ENCODE peak calls at places on chromosomes 5 and 9, in nine cellular contexts. A is cardiac muscle cell, O is heart left ventricle, U is sigmoid colon, L is IMR-90, D is astrocyte, J is HepG2, Q is PC-3, E is OCI-LY7. C is an unnamed sample.

GRCh38 chr5:57478826-57479225 is 3.8 kb downstream of the ACTBL2 start:
- DNase-seq in A (no peak), O (no peak), U (no peak), L (no peak), D (no peak), J (no peak), Q (no peak), E (no peak), C (no peak)

GRCh38 chr5:147427784-147428401 is 82.0 kb downstream of the DPYSL3 start:
- DNase-seq in A (no peak), O (no peak), U (no peak), L (peak), D (peak), J (no peak), Q (no peak), E (no peak), C (no peak)

GRCh38 chr9:84597131-84597530 is 72.4 kb upstream of the NTRK2 start:
- DNase-seq in A (no peak), O (no peak), U (no peak), L (no peak), D (no peak), J (no peak), Q (no peak), E (no peak), C (no peak)

GRCh38 chr5:68898961-68899471 is 194.8 kb upstream of the SLC30A5 start:
- DNase-seq in A (no peak), O (no peak), U (no peak), L (peak), D (peak), J (no peak), Q (peak), E (no peak), C (peak)

GRCh38 chr5:161421067-161421466 is 125.5 kb downstream of the GABRB2 start:
- DNase-seq in A (no peak), O (no peak), U (no peak), L (no peak), D (no peak), J (no peak), Q (no peak), E (no peak), C (no peak)

GRCh38 chr5:122772446-122772845 is 2.4 kb upstream of the SNX2 start:
- DNase-seq in A (peak), O (no peak), U (no peak), L (peak), D (peak), J (peak), Q (peak), E (no peak), C (no peak)

GRCh38 chr9:37300620-37301368 is 121.7 kb upstream of the GRHPR start:
- DNase-seq in A (no peak), O (no peak), U (no peak), L (peak), D (peak), J (no peak), Q (peak), E (no peak), C (no peak)

GRCh38 chr9:1005043-1005667 is 28.7 kb downstream of the DMRT3 start:
- DNase-seq in A (peak), O (no peak), U (no peak), L (peak), D (peak), J (peak), Q (peak), E (peak), C (peak)

DNA sequence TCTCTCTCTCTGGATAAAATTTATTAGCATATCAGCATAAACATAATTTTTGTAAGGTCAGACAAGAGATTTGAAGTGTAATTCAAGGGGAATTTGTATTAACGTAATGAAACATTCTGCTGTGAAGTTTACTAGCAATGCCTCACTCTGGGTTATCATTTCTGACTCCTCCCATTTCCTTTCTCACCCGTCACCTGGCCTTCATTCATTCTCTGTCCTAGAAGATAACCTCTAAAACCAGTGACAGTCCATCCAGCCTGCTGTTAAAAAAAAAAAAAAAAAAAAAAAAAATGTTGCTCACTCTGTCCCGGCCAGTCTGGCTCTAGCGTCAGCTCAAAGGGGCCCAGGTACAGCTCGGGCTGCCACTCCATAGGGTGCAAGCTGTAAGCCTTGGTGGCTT is 27.2 kb downstream of the GRAMD2B start:
- DNase-seq in A (no peak), O (no peak), U (no peak), L (no peak), D (no peak), J (no peak), Q (no peak), E (no peak), C (peak)
- H3K27ac ChIP-seq in A (peak), O (no peak), U (peak), L (no peak), D (peak), J (no peak), Q (peak), E (no peak), C (peak)

GRCh38 chr5:15993334-15993733 is 186.3 kb downstream of the MARCHF11 start:
- DNase-seq in A (no peak), O (no peak), U (no peak), L (peak), D (peak), J (no peak), Q (peak), E (no peak), C (peak)
- TF ChIP-seq CTCF in A (no peak), O (no peak), U (no peak), L (no peak), D (no peak), J (no peak), Q (no peak), E (no peak), C (no peak)

GRCh38 chr5:153362026-153362425 is 128.4 kb upstream of the GRIA1 start:
- DNase-seq in A (no peak), O (no peak), U (no peak), L (no peak), D (no peak), J (no peak), Q (no peak), E (no peak), C (no peak)

GRCh38 chr5:153358315-153358976 is 132.0 kb upstream of the GRIA1 start:
- DNase-seq in A (no peak), O (no peak), U (no peak), L (no peak), D (no peak), J (no peak), Q (no peak), E (no peak), C (no peak)

GRCh38 chr5:153352685-153353219 is 137.7 kb upstream of the GRIA1 start:
- DNase-seq in A (peak), O (no peak), U (no peak), L (no peak), D (peak), J (no peak), Q (no peak), E (no peak), C (peak)

GRCh38 chr5:153360860-153361259 is 129.6 kb upstream of the GRIA1 start:
- DNase-seq in A (no peak), O (no peak), U (no peak), L (no peak), D (no peak), J (no peak), Q (no peak), E (no peak), C (no peak)

GRCh38 chr5:153357493-153358112 is 132.9 kb upstream of the GRIA1 start:
- DNase-seq in A (no peak), O (no peak), U (no peak), L (no peak), D (no peak), J (no peak), Q (no peak), E (no peak), C (no peak)
- H3K27ac ChIP-seq in A (no peak), O (no peak), U (no peak), L (no peak), D (no peak), J (no peak), Q (no peak), E (no peak), C (no peak)

DNA sequence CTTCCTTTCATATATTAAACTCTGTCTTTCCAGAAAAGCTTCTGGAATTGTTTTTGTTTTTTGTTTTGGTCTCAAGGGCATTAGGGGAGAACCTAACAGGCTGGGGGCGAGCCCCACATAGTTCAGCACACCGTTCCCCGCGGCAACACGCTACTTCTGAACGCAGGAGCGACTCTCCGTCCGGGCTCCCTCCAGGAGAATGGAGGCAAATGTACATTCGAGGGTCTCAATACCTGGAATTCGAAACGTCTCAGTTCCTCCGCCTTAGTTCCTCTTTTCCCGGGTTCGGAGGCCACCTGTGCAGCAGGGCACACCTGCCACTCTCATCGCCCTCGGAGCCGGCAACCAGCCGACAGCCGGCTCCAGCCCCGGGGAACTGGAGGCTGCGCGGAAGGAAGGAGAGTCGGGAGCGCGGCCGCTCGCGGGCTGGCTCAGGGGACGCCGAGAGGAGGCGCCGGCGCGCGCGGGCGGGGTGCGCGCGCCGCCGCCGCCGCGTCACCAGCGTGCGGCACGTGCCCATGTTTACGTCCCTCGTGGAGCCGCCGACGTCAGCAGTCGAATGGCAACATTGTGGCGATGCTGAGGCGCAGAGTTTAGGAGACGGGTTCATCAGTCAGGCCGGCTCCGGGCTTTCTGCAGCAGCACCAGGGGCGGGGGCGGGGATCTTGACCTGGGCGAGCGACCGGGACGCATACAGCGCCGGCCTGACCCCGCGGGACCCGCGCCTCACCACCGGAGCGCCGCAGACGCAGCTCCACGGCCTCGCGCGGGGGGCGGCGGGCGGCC is at the start of gene JMY:
- DNase-seq in A (peak), O (peak), U (peak), L (peak), D (peak), J (peak), Q (peak), E (peak), C (peak)
- TF ChIP-seq CTCF in A (peak), O (peak), U (no peak), L (peak), D (no peak), J (peak), Q (no peak), E (no peak), C (peak)

GRCh38 chr5:31165729-31166128 is 27.8 kb upstream of the CDH6 start:
- DNase-seq in A (no peak), O (no peak), U (no peak), L (no peak), D (no peak), J (no peak), Q (no peak), E (no peak), C (no peak)
- H3K27ac ChIP-seq in A (no peak), O (no peak), U (no peak), L (no peak), D (no peak), J (no peak), Q (no peak), E (no peak), C (no peak)

GRCh38 chr9:96222132-96222531 is 79.8 kb downstream of the HSD17B3 start:
- DNase-seq in A (no peak), O (no peak), U (peak), L (no peak), D (no peak), J (no peak), Q (peak), E (peak), C (no peak)
- TF ChIP-seq CTCF in A (peak), O (no peak), U (peak), L (peak), D (peak), J (peak), Q (peak), E (peak), C (peak)

GRCh38 chr9:87564706-87565335 is 67.2 kb downstream of the DAPK1 start:
- DNase-seq in A (no peak), O (no peak), U (no peak), L (no peak), D (no peak), J (no peak), Q (no peak), E (no peak), C (no peak)
- H3K27ac ChIP-seq in A (no peak), O (no peak), U (peak), L (no peak), D (no peak), J (peak), Q (no peak), E (no peak), C (no peak)

GRCh38 chr9:70120834-70121510 is 77.3 kb downstream of the MAMDC2 start:
- DNase-seq in A (no peak), O (peak), U (peak), L (peak), D (peak), J (no peak), Q (peak), E (no peak), C (peak)
- TF ChIP-seq CTCF in A (peak), O (peak), U (peak), L (peak), D (peak), J (peak), Q (peak), E (no peak), C (peak)

DNA sequence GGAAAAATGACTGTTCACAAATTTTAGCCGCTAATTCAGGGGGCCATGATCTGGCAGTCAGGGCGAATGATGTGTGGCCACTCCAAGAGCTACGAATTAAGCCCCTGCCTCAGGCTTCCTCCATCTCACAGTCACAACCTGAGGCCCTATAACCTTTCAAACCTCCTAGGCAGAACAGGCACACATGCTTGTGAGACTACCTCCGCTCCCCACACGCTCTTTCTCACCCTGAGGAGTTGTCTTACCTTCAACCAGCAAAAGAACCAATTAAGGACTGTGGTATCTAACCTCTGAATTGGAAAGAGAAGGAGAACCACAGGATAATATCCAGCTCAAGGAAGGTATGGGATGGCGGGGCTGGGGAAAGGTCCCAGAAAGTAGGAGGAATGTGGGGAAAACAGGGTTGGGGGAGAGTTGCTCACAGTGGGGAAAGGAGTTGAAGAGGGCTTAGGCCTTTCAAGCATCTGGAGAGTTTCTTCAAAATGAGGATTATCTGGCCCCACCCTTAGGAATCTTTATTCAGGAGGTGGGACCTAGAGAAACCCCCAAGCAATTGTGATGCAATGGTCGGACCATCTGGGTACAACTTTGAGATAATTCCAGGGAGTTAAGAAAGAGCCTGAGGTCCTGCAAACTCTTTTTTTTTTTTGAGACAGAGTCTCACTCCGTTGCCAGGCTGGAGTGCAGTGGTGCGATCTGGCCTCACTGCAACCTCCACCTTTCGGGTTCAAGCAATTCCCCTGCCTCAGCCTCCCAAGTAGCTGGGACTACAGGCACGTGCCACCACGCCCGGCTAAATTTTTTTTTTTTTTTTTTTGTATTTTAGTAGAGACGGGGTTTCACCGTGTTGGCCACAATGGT is 5.5 kb downstream of the PCDH1 start:
- DNase-seq in A (no peak), O (no peak), U (no peak), L (no peak), D (no peak), J (no peak), Q (no peak), E (no peak), C (no peak)
- H3K27ac ChIP-seq in A (no peak), O (no peak), U (no peak), L (no peak), D (no peak), J (no peak), Q (no peak), E (no peak), C (no peak)

GRCh38 chr9:72274916-72275315 is 90.1 kb downstream of the ZFAND5 start:
- DNase-seq in A (no peak), O (no peak), U (no peak), L (no peak), D (no peak), J (no peak), Q (no peak), E (no peak), C (peak)

GRCh38 chr9:72276429-72276828 is 88.6 kb downstream of the ZFAND5 start:
- DNase-seq in A (no peak), O (no peak), U (no peak), L (no peak), D (no peak), J (no peak), Q (no peak), E (no peak), C (no peak)

GRCh38 chr9:72268961-72269360 is 96.0 kb downstream of the ZFAND5 start:
- DNase-seq in A (no peak), O (no peak), U (no peak), L (no peak), D (no peak), J (no peak), Q (no peak), E (no peak), C (no peak)

GRCh38 chr9:72271617-72272478 is 93.2 kb downstream of the ZFAND5 start:
- DNase-seq in A (peak), O (no peak), U (no peak), L (peak), D (peak), J (peak), Q (peak), E (peak), C (peak)
- TF ChIP-seq CTCF in A (peak), O (peak), U (peak), L (peak), D (peak), J (peak), Q (peak), E (peak), C (peak)